ENCODE peak calls at places on chromosomes 5 and 9, in four cellular contexts. W is HepG2, J is K562, B is GM12878. G is an unnamed sample.

GRCh38 chr9:20872340-20872977 is 159.0 kb downstream of the HACD4 start:
- DNase-seq in J (no peak), W (no peak), B (no peak), G (no peak)

GRCh38 chr9:110936719-110937452 is 101.4 kb downstream of the LPAR1 start:
- DNase-seq in J (no peak), W (no peak), B (no peak), G (no peak)

GRCh38 chr5:88883566-88884434 is 816 bp upstream of the MEF2C start:
- DNase-seq in J (peak), W (no peak), B (no peak), G (peak)

GRCh38 chr9:15696979-15697378 is 144.1 kb downstream of the CCDC171 start:
- DNase-seq in J (no peak), B (no peak), W (no peak), G (peak)

GRCh38 chr5:116044073-116044472 is 11.8 kb downstream of the ARL14EPL start:
- DNase-seq in J (no peak), W (no peak), B (no peak), G (no peak)

GRCh38 chr5:127810707-127811106 is 107.5 kb downstream of the CCDC192 start:
- DNase-seq in W (no peak), B (no peak), J (no peak), G (no peak)

GRCh38 chr5:59079622-59080620 is 497.0 kb downstream of the RAB3C start:
- DNase-seq in J (no peak), B (no peak), W (peak), G (no peak)

GRCh38 chr5:7828269-7828668 is 22.7 kb downstream of the CFAP90 start:
- DNase-seq in B (no peak), J (no peak), W (no peak), G (no peak)

GRCh38 chr5:14906628-14907027 is 35.0 kb upstream of the ANKH start:
- DNase-seq in J (no peak), B (no peak), W (no peak), G (no peak)

GRCh38 chr9:104104407-104104806 is 10.3 kb downstream of the SMC2 start:
- DNase-seq in W (no peak), B (no peak), J (no peak), G (no peak)

GRCh38 chr5:149298857-149299404 is 27.3 kb downstream of the AFAP1L1 start:
- DNase-seq in J (no peak), B (no peak), W (no peak), G (no peak)

GRCh38 chr9:36470891-36471290 is 70.8 kb upstream of the RNF38 start:
- DNase-seq in J (no peak), B (peak), W (no peak), G (no peak)

GRCh38 chr5:153299891-153300290 is 190.6 kb upstream of the GRIA1 start:
- DNase-seq in W (no peak), B (no peak), J (no peak), G (no peak)

GRCh38 chr5:139658928-139659667 is 10.9 kb downstream of the CXXC5 start:
- DNase-seq in J (no peak), B (no peak), W (no peak), G (no peak)

GRCh38 chr5:55625603-55625875 is 86.6 kb downstream of the SLC38A9 start:
- DNase-seq in B (no peak), W (no peak), J (no peak), G (no peak)

GRCh38 chr5:151620463-151620844 is 29.3 kb upstream of the FAT2 start:
- DNase-seq in W (no peak), B (no peak), J (no peak), G (no peak)

GRCh38 chr9:2824564-2824963 is 19.3 kb downstream of the PUM3 start:
- DNase-seq in J (no peak), W (no peak), B (no peak), G (peak)

GRCh38 chr5:140549237-140550144 is 2.0 kb downstream of the EIF4EBP3 start:
- DNase-seq in J (peak), W (no peak), B (no peak), G (no peak)

GRCh38 chr5:79225026-79225425 is 10.9 kb upstream of the JMY start:
- DNase-seq in J (no peak), B (no peak), W (no peak), G (no peak)

GRCh38 chr5:156815988-156816599 is 34.0 kb upstream of the PPP1R2B start:
- DNase-seq in W (peak), B (no peak), J (peak), G (peak)

GRCh38 chr5:139696894-139697658 is 48.9 kb downstream of the CXXC5 start:
- DNase-seq in B (no peak), W (peak), J (peak), G (no peak)

GRCh38 chr5:166649656-166650055 is 1641.8 kb upstream of the WWC1 start:
- DNase-seq in J (no peak), W (no peak), B (no peak), G (no peak)

GRCh38 chr5:77463905-77464304 is 28.2 kb downstream of the WDR41 start:
- DNase-seq in W (no peak), B (no peak), J (no peak), G (no peak)

GRCh38 chr5:36443941-36444340 is 142.2 kb upstream of the RANBP3L start:
- DNase-seq in W (no peak), B (no peak), J (no peak), G (no peak)

GRCh38 chr5:36442352-36442751 is 140.7 kb upstream of the RANBP3L start:
- DNase-seq in B (no peak), W (peak), J (peak), G (no peak)

GRCh38 chr5:36442796-36443195 is 141.1 kb upstream of the RANBP3L start:
- DNase-seq in J (peak), W (no peak), B (no peak), G (no peak)

GRCh38 chr5:36447776-36448175 is 146.1 kb upstream of the RANBP3L start:
- DNase-seq in J (no peak), B (no peak), W (no peak), G (no peak)

GRCh38 chr5:36444582-36444999 is 142.9 kb upstream of the RANBP3L start:
- DNase-seq in W (no peak), B (no peak), J (no peak), G (no peak)
- TF ChIP-seq SP1 in W (no peak), B (no peak), J (no peak), G (no peak)

GRCh38 chr9:116933251-116933650 is 246.1 kb downstream of the TRIM32 start:
- DNase-seq in W (no peak), B (no peak), J (no peak), G (no peak)
- TF ChIP-seq TARDBP in W (no peak), B (no peak), J (no peak), G (no peak)

DNA sequence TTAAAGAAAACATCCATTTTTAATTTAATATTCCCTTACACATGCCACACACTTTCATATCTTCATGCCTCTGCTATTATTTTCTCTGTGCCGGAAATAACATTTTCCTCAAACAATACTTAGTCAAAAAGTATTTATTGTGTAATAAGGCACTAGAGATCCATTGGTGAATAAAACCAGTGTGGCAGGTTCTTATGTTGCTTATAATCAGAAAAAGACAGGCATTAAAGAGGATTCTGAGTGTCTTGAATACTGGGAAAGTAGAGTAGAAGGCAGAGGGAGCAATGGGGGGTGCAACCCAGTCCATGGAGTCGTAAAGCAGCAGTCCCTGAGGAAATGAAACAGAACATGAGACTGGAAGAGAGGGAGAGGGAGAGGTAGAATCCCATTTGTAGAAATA is 37.7 kb upstream of the GRAMD2B start:
- DNase-seq in J (no peak), W (no peak), B (no peak), G (no peak)
- TF ChIP-seq FOXK2 in J (no peak), W (no peak), B (no peak), G (no peak)

DNA sequence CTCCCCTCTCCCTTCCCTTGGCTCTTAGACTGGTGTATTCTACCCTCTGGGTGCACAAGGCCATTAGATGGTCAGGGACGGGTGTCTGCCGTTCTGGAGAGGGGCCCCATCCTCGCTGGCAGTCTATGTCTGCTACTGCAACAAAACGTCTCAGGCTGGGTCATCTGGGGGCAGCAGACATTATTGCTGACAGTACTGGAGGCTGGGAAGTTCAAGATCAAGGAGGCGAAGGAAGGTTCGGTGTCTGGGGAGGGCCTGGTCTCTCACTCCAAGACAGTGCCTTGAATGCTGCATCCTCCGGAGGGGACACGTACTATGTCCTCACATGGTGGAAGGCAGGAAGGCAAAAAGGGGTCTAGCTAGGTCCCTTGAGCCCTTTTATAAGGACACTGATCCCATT is 93.4 kb upstream of the COL5A1 start:
- DNase-seq in J (no peak), B (no peak), W (no peak), G (no peak)
- TF ChIP-seq SP1 in J (no peak), B (no peak), W (no peak), G (no peak)

GRCh38 chr9:121883281-121884056 is 209.6 kb downstream of the TTLL11 start:
- DNase-seq in W (no peak), B (no peak), J (no peak), G (no peak)

GRCh38 chr9:121884057-121884512 is 209.0 kb downstream of the TTLL11 start:
- DNase-seq in B (no peak), J (no peak), W (no peak), G (no peak)

GRCh38 chr9:121886759-121887485 is 206.2 kb downstream of the TTLL11 start:
- DNase-seq in W (no peak), J (no peak), B (no peak), G (no peak)

GRCh38 chr9:121887553-121888437 is 205.3 kb downstream of the TTLL11 start:
- DNase-seq in B (no peak), W (no peak), J (no peak), G (no peak)

DNA sequence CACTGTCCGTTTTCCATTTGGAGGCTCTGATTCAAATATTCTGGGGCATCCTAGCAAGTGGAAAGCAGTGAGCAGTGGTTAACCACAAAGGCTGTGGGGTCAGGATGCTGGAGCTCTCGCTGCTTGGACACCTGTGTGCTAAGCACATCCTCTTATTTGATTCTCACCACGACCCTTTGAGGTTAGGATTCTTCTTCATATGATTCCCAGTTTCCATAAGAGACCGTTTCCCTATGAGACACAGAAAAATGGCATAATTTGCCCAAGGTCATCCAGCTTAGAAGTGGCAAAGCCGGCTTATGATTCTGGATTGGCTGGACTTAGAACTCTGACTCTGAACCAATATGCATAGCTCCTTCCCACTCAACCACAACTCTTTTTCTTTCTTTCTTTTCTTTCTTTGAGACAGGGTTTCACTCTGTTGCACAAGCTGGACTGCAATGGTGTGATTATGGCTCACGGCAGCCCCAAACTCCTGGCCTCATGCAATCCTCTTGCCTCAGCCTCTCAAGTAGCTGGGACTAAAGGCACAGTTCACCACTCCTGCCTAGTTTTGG is 207.7 kb downstream of the TTLL11 start:
- DNase-seq in B (no peak), W (no peak), J (no peak), G (no peak)
- TF ChIP-seq TARDBP in B (no peak), W (no peak), J (no peak), G (no peak)

DNA sequence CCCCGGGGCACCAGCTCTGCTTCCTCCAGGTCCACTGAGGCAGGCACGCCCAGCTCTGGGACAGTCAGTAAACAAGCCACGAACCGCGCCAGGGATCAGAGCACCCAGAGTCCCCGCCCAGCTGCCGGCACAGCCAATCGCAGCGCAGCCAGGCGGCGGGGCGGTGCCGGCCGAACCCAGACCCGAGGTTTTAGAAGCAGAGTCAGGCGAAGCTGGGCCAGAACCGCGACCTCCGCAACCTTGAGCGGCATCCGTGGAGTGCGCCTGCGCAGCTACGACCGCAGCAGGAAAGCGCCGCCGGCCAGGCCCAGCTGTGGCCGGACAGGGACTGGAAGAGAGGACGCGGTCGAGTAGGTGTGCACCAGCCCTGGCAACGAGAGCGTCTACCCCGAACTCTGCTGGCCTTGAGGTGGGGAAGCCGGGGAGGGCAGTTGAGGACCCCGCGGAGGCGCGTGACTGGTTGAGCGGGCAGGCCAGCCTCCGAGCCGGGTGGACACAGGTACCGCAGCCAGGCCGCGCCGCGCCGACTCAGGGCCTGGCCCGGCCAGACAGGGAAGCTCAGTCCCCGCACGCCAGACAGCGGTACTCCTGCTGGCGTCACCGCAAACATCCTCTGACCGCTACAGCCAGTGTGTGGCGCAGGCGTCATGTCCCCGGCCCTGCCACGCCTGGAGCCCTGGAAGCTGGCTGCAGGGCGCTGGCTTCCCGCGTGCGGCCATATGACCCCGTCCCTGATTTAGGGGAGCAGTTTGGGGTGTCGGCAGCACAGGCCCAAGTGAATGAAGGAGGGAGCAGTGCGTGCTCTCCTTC is at the start of gene CTSL:
- DNase-seq in W (peak), B (no peak), J (peak), G (peak)
- TF ChIP-seq FOXK2 in W (no peak), B (no peak), J (peak), G (no peak)

G was measured in HEK293T.